ENCODE peak calls at places on chromosome 10, in six cellular contexts. P is cardiac fibroblast, H is spleen, Y is tibial nerve, N is uterus, V is K562. J is an unnamed sample.

GRCh38 chr10:133261726-133262325 is 14.8 kb downstream of the ADAM8 start:
- DNase-seq in N (peak), P (peak), Y (peak), V (peak), H (peak), J (peak)

GRCh38 chr10:76115471-76116155 is 684.2 kb downstream of the LRMDA start:
- DNase-seq in H (no peak), N (no peak), P (no peak), V (no peak), Y (no peak), J (no peak)

GRCh38 chr10:124145109-124145860 is 51.9 kb upstream of the CHST15 start:
- DNase-seq in Y (peak), P (peak), N (no peak), H (peak), V (no peak), J (peak)

GRCh38 chr10:18224626-18225445 is 84.6 kb downstream of the CACNB2 start:
- DNase-seq in H (no peak), N (peak), V (no peak), Y (no peak), P (peak), J (peak)

GRCh38 chr10:49135575-49136313 is 1.9 kb upstream of the FAM170B start:
- DNase-seq in Y (no peak), N (no peak), P (peak), V (no peak), H (no peak), J (no peak)

GRCh38 chr10:43284341-43284910 is 17.6 kb upstream of the RASGEF1A start:
- DNase-seq in H (no peak), P (no peak), V (peak), N (no peak), Y (no peak), J (no peak)

GRCh38 chr10:122707535-122707934 is 7.9 kb upstream of the C10orf120 start:
- DNase-seq in H (no peak), P (no peak), V (no peak), Y (no peak), N (no peak), J (no peak)

GRCh38 chr10:133274751-133275682 is 1.7 kb downstream of the ADAM8 start:
- DNase-seq in Y (no peak), P (no peak), V (peak), H (peak), N (no peak), J (no peak)

GRCh38 chr10:16814081-16814480 is 3.1 kb downstream of the RSU1 start:
- DNase-seq in P (no peak), V (no peak), Y (no peak), N (no peak), H (peak), J (no peak)

GRCh38 chr10:123798856-123799255 is 92.8 kb downstream of the CPXM2 start:
- DNase-seq in N (no peak), Y (no peak), P (no peak), V (no peak), H (no peak), J (no peak)

GRCh38 chr10:17586741-17587720 is 30.1 kb downstream of the HACD1 start:
- DNase-seq in H (no peak), P (peak), N (no peak), Y (no peak), V (peak), J (no peak)

GRCh38 chr10:1134156-1134555 is 78.0 kb downstream of the WDR37 start:
- DNase-seq in P (no peak), V (no peak), H (no peak), N (no peak), Y (no peak), J (no peak)

GRCh38 chr10:112229096-112229495 is 45.5 kb upstream of the GPAM start:
- DNase-seq in Y (no peak), N (no peak), V (no peak), P (no peak), H (no peak), J (no peak)

GRCh38 chr10:35569836-35570235 is 35.3 kb upstream of the GJD4 start:
- DNase-seq in H (no peak), V (no peak), P (no peak), N (no peak), Y (no peak), J (no peak)

GRCh38 chr10:66538352-66538751 is 387.5 kb upstream of the LRRTM3 start:
- DNase-seq in H (no peak), N (no peak), P (peak), Y (no peak), V (no peak), J (no peak)

GRCh38 chr10:123787566-123787965 is 104.0 kb downstream of the CPXM2 start:
- DNase-seq in V (no peak), N (no peak), Y (no peak), P (no peak), H (no peak), J (no peak)

GRCh38 chr10:43075612-43076003 is 1.3 kb upstream of the RET start:
- DNase-seq in N (no peak), Y (no peak), P (no peak), H (no peak), V (peak), J (no peak)

GRCh38 chr10:99224766-99225165 is 10.9 kb downstream of the HPSE2 start:
- DNase-seq in N (no peak), Y (no peak), V (no peak), P (no peak), H (no peak), J (no peak)

GRCh38 chr10:97039538-97040247 is 146.1 kb downstream of the SLIT1 start:
- DNase-seq in V (no peak), Y (no peak), N (no peak), P (no peak), H (no peak), J (no peak)

GRCh38 chr10:91410638-91411367 is 659 bp downstream of the HECTD2 start:
- DNase-seq in Y (no peak), H (no peak), V (peak), P (peak), N (peak), J (no peak)

GRCh38 chr10:103632247-103632642 is 138.7 kb downstream of the NEURL1 start:
- DNase-seq in P (peak), N (no peak), V (no peak), H (no peak), Y (no peak), J (no peak)

GRCh38 chr10:109889867-109890266 is 33.4 kb downstream of the XPNPEP1 start:
- DNase-seq in N (no peak), P (peak), V (no peak), Y (no peak), H (no peak), J (no peak)

GRCh38 chr10:86830043-86830591 is 73.7 kb downstream of the BMPR1A start:
- DNase-seq in P (no peak), N (no peak), H (no peak), V (no peak), Y (no peak), J (no peak)

GRCh38 chr10:94524146-94524545 is 21.4 kb upstream of the HELLS start:
- DNase-seq in V (no peak), N (no peak), P (peak), H (no peak), Y (no peak), J (no peak)

GRCh38 chr10:103922659-103923058 is 4.7 kb upstream of the STN1 start:
- DNase-seq in H (no peak), P (no peak), N (no peak), Y (no peak), V (no peak), J (no peak)

GRCh38 chr10:102509387-102509786 is 5.6 kb downstream of the SUFU start:
- DNase-seq in N (no peak), Y (no peak), V (no peak), H (no peak), P (peak), J (no peak)

GRCh38 chr10:129193148-129193547 is 273.9 kb upstream of the MGMT start:
- DNase-seq in Y (no peak), P (peak), H (no peak), N (no peak), V (no peak), J (peak)

GRCh38 chr10:116082211-116082610 is 190.8 kb downstream of the GFRA1 start:
- DNase-seq in V (no peak), Y (no peak), N (no peak), H (no peak), P (no peak), J (no peak)

GRCh38 chr10:119272736-119273135 is 65.4 kb downstream of the GRK5 start:
- DNase-seq in N (no peak), P (no peak), V (no peak), H (peak), Y (no peak), J (no peak)

GRCh38 chr10:33005322-33006282 is 47.6 kb upstream of the ITGB1 start:
- DNase-seq in Y (peak), N (peak), H (peak), V (peak), P (peak), J (peak)

GRCh38 chr10:83037653-83038052 is 1101.7 kb upstream of the GHITM start:
- DNase-seq in V (no peak), Y (no peak), N (no peak), H (no peak), P (no peak), J (no peak)

GRCh38 chr10:15401382-15401781 is 30.3 kb upstream of the FAM171A1 start:
- DNase-seq in P (no peak), N (no peak), H (no peak), V (no peak), Y (no peak), J (no peak)

GRCh38 chr10:3784510-3785250 is at the start of gene KLF6:
- DNase-seq in N (peak), Y (no peak), H (peak), V (no peak), P (peak), J (peak)

GRCh38 chr10:128186959-128187787 is 61.0 kb upstream of the MKI67 start:
- DNase-seq in V (no peak), H (no peak), Y (no peak), P (no peak), N (no peak), J (no peak)

GRCh38 chr10:96341219-96342182 is 17.3 kb downstream of the OPALIN start:
- DNase-seq in H (no peak), V (no peak), P (no peak), N (no peak), Y (no peak), J (no peak)

GRCh38 chr10:75226656-75227055 is 9.1 kb downstream of the COMTD1 start:
- DNase-seq in H (no peak), P (no peak), V (no peak), N (peak), Y (no peak), J (peak)

GRCh38 chr10:77300682-77301081 is 336.9 kb downstream of the KCNMA1 start:
- DNase-seq in P (no peak), Y (no peak), V (no peak), H (no peak), N (no peak), J (no peak)

GRCh38 chr10:77299257-77299656 is 338.4 kb downstream of the KCNMA1 start:
- DNase-seq in N (no peak), P (no peak), Y (no peak), H (no peak), V (no peak), J (no peak)

GRCh38 chr10:77293785-77294184 is 343.8 kb downstream of the KCNMA1 start:
- DNase-seq in P (no peak), Y (no peak), N (no peak), V (no peak), H (no peak), J (no peak)

GRCh38 chr10:77297370-77297692 is 340.3 kb downstream of the KCNMA1 start:
- DNase-seq in P (peak), H (no peak), N (no peak), Y (no peak), V (no peak), J (no peak)

DNA sequence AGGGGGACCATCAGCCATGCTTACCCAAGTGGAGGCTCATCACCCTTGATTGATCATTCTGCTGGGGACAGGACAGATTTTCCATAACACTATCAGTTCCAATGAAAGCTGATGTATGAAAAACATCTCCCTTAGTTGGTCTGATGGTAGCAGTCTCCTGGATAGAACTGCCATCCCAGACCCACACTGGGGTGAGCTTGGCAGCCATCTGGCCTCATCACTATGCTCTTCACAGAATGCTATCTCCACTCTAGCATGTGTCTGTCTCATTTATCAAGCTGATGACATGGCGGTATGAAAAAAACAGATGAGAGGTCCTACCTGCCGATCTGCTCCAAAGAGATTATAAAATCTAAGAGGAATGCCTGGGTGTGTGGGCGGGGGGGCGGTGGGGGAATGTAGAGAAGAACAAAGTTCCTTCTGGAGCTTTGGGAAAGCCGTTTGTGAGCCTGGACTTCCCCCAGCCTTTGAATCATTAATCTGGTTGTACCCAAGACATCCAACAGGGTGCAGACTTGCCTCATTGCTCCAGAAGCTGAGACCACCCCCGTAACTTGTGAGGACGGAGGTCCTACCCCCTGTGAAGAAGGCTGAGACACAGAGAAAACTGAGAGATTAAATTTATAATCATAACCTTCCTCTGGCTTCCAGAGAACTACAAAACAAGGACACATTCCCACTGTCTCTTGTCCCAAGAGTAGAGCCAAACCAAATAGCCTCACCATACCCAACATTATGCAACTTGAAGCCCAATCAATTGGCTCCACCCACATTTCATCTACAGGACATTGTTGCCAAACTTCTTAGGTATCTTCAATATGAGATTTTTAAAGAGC is 340.9 kb downstream of the KCNMA1 start:
- DNase-seq in N (no peak), Y (no peak), P (no peak), H (no peak), V (no peak), J (no peak)
- TF ChIP-seq CTCF in N (no peak), Y (no peak), P (no peak), H (no peak), V (no peak), J (no peak)

GRCh38 chr10:71981024-71981867 is 17.1 kb downstream of the CHST3 start:
- DNase-seq in P (peak), Y (no peak), V (no peak), N (peak), H (peak), J (peak)

GRCh38 chr10:71984126-71984797 is 20.1 kb downstream of the CHST3 start:
- DNase-seq in Y (no peak), P (no peak), H (peak), V (no peak), N (no peak), J (peak)

GRCh38 chr10:71980181-71981023 is 16.2 kb downstream of the CHST3 start:
- DNase-seq in H (peak), P (peak), V (peak), Y (no peak), N (peak), J (no peak)

GRCh38 chr10:71981868-71982230 is 17.7 kb downstream of the CHST3 start:
- DNase-seq in P (no peak), V (no peak), N (no peak), H (peak), Y (no peak), J (no peak)

GRCh38 chr10:71982269-71983178 is 18.3 kb downstream of the CHST3 start:
- DNase-seq in H (peak), P (peak), V (no peak), Y (no peak), N (no peak), J (peak)
- TF ChIP-seq CTCF in H (no peak), P (no peak), V (peak), Y (no peak), N (no peak), J (no peak)

DNA sequence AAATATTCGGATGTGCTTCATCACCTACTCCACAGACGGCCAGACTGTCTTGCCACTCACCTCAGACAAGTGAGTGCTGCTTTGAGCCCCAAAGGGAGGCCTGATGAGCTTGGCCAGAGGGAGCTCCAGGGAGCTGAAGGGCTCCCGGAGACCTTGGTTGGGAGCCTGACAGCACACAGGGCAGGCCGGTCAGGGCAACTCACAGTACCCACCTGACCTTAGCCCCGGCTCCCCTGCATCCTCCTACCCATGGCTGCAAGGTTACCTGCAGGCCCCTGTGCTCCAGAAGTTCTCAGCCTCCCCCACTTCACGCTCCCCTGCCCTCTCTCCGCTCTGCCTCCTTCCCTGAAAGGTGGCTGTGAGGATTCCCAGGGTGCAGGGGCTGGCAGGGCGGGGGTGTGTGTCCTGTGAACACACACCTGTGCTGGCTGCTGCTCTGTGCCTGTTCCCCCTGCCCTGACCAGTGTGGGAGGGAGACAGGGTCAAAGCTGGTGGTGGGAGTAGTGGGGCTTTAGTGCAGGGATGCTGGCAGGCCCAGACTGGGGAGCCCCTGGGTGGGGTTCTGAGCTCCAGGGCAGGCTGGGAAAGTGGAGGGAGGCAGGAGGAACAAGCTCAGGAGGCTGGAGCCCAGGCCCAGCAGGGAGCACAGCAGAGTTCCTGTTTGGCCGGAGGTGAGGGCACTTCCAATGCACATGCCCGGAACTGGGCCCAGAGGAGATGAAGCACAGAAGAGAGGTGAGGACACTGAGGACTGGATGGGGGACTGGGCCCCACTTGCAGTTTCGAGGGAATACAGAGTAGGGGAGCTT is 7.2 kb downstream of the ANTXRL start:
- DNase-seq in V (peak), P (no peak), H (peak), N (no peak), Y (no peak), J (peak)
- TF ChIP-seq CTCF in V (peak), P (no peak), H (no peak), N (no peak), Y (no peak), J (no peak)

DNA sequence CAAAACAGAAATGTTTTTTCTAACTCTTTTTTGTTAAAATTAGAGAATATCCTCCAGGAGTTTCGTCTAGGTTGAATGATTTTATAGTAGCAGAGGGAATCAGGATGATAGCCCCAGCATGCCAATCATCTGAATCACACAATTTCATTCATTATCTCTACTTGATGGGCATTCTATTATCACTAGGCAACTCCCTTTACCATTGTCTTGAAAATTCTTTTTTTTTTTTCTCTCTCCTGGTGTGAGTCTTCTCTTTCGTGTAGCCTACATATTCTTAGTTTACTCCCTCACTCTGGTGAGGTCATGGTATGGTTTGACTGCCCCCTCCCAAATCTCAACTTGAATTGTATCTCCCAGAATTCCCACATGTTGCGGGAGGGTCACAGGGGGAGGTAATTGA is 104.8 kb downstream of the OTUD1 start:
- DNase-seq in Y (no peak), H (no peak), V (no peak), N (no peak), P (no peak), J (no peak)
- TF ChIP-seq CTCF in Y (no peak), H (no peak), V (no peak), N (no peak), P (no peak), J (no peak)

J was measured in sigmoid colon.